ENCODE peak calls at places on chromosomes 2 and 18, in seven cellular contexts. F is tibial nerve; S is NCI-H1436; O is COR-L47; D is central memory CD8-positive, alpha-beta T cell; B is activated CD8-positive, alpha-beta memory T cell treated with anti-CD3 and anti-CD28 coated beads, Interleukin-2, amount 50 U/mL, for 48 hours; C is HTR-8/SVneo. H is an unnamed sample.

GRCh38 chr2:235494716-235495372 is 1.0 kb downstream of the AGAP1 start:
- DNase-seq in C (no peak), D (no peak), O (peak; percentile 17), B (peak; percentile 59), S (peak; percentile 22), F (no peak), H (no peak)

GRCh38 chr18:13364721-13365205 is 146.2 kb downstream of the LDLRAD4 start:
- DNase-seq in D (no peak), O (no peak), F (no peak), C (no peak), S (no peak), B (no peak), H (no peak)

GRCh38 chr2:158904620-158905177 is 63.7 kb upstream of the TANC1 start:
- DNase-seq in S (no peak), C (no peak), D (no peak), B (no peak), O (no peak), F (no peak), H (no peak)

GRCh38 chr2:5176764-5177163 is 515.4 kb upstream of the SOX11 start:
- DNase-seq in B (no peak), C (no peak), D (no peak), F (no peak), O (no peak), S (no peak), H (no peak)

GRCh38 chr18:25099838-25100393 is 252.1 kb downstream of the ZNF521 start:
- DNase-seq in C (no peak), F (no peak), B (no peak), O (no peak), S (no peak), D (no peak), H (no peak)

GRCh38 chr18:27769152-27769551 is 407.8 kb downstream of the CDH2 start:
- DNase-seq in C (no peak), O (no peak), F (no peak), B (no peak), S (no peak), D (no peak), H (no peak)

GRCh38 chr2:33494877-33495641 is 18.6 kb downstream of the RASGRP3 start:
- DNase-seq in C (no peak), B (no peak), O (no peak), D (no peak), S (no peak), F (no peak), H (no peak)

GRCh38 chr2:215144106-215144875 is 5.9 kb upstream of the ABCA12 start:
- DNase-seq in S (no peak), B (no peak), C (no peak), D (no peak), O (no peak), F (no peak), H (no peak)

GRCh38 chr2:239476029-239476756 is 75.4 kb upstream of the HDAC4 start:
- DNase-seq in D (no peak), C (no peak), O (no peak), B (no peak), F (no peak), S (no peak), H (no peak)

GRCh38 chr2:218698885-218699284 is 11.8 kb upstream of the TTLL4 start:
- DNase-seq in S (no peak), B (no peak), O (no peak), C (no peak), D (no peak), F (no peak), H (no peak)

GRCh38 chr2:115084446-115084845 is 642.0 kb downstream of the DPP10 start:
- DNase-seq in S (no peak), D (no peak), B (no peak), O (no peak), F (no peak), C (no peak), H (no peak)

GRCh38 chr2:17590342-17590911 is 49.9 kb downstream of the VSNL1 start:
- DNase-seq in D (no peak), F (no peak), O (no peak), C (no peak), B (no peak), S (no peak), H (no peak)

GRCh38 chr2:212242739-212243138 is 295.9 kb downstream of the ERBB4 start:
- DNase-seq in F (no peak), O (no peak), S (no peak), C (no peak), D (no peak), B (no peak), H (no peak)

GRCh38 chr18:63447066-63447465 is 24.8 kb upstream of the VPS4B start:
- DNase-seq in C (no peak), B (no peak), F (no peak), O (no peak), S (no peak), D (no peak), H (no peak)

GRCh38 chr18:23073996-23074606 is 61.2 kb upstream of the CABLES1 start:
- DNase-seq in O (no peak), F (no peak), D (no peak), S (no peak), C (no peak), B (no peak), H (no peak)

GRCh38 chr2:134852518-134852917 is 14.1 kb downstream of the ACMSD start:
- DNase-seq in D (no peak), O (no peak), B (no peak), S (no peak), C (no peak), F (no peak), H (no peak)

GRCh38 chr2:1754046-1754445 is 9.7 kb upstream of the PXDN start:
- DNase-seq in S (no peak), F (no peak), B (peak; percentile 36), O (no peak), C (no peak), D (no peak), H (no peak)

GRCh38 chr2:45845566-45845965 is 194.1 kb downstream of the PRKCE start:
- DNase-seq in C (no peak), F (no peak), B (no peak), O (no peak), D (no peak), S (no peak), H (no peak)

GRCh38 chr2:17628349-17629261 is 88.1 kb downstream of the VSNL1 start:
- DNase-seq in B (no peak), C (no peak), S (no peak), O (no peak), D (no peak), F (no peak), H (no peak)

GRCh38 chr2:26172189-26172865 is 561 bp upstream of the GAREM2 start:
- DNase-seq in B (peak; percentile 55), S (peak; percentile 15), F (no peak), O (no peak), D (no peak), C (no peak), H (no peak)

GRCh38 chr2:216862628-216863027 is 2.8 kb upstream of the TNP1 start:
- DNase-seq in D (no peak), O (no peak), F (no peak), S (no peak), B (no peak), C (no peak), H (no peak)

GRCh38 chr2:132033365-132033764 is 128.4 kb downstream of the ANKRD30BL start:
- DNase-seq in D (no peak), B (no peak), C (no peak), O (no peak), F (no peak), S (no peak), H (no peak)

GRCh38 chr2:233031556-233032500 is 644 bp upstream of the NEU2 start:
- DNase-seq in D (no peak), S (no peak), B (no peak), O (no peak), C (no peak), F (no peak), H (no peak)

GRCh38 chr18:57767259-57768050 is 35.7 kb downstream of the ATP8B1 start:
- DNase-seq in S (no peak), F (no peak), C (no peak), D (no peak), O (no peak), B (no peak), H (no peak)

GRCh38 chr2:159904565-159905281 is 106.7 kb upstream of the CD302 start:
- DNase-seq in B (peak; percentile 90), D (peak; percentile 66), F (peak; percentile 14), C (no peak), S (peak; percentile 33), O (no peak), H (no peak)

GRCh38 chr2:100857915-100858314 is 38.0 kb downstream of the NPAS2 start:
- DNase-seq in C (no peak), F (no peak), S (no peak), B (no peak), O (no peak), D (no peak), H (no peak)

GRCh38 chr18:61975526-61976326 is 82.9 kb upstream of the RNF152 start:
- DNase-seq in O (no peak), S (no peak), C (no peak), F (no peak), B (no peak), D (no peak), H (no peak)

GRCh38 chr18:52636536-52636935 is 296.5 kb downstream of the DCC start:
- DNase-seq in F (no peak), D (no peak), B (no peak), S (no peak), O (no peak), C (no peak), H (no peak)

GRCh38 chr2:191013617-191013875 is 425 bp downstream of the STAT1 start:
- DNase-seq in C (no peak), O (no peak), D (no peak), S (no peak), B (no peak), F (no peak), H (no peak)

GRCh38 chr2:32262105-32262504 is 2.6 kb downstream of the NLRC4 start:
- DNase-seq in O (no peak), F (no peak), S (no peak), B (no peak), C (no peak), D (no peak), H (no peak)

GRCh38 chr2:191467113-191467512 is 210.8 kb upstream of the NABP1 start:
- DNase-seq in O (no peak), B (no peak), F (no peak), S (no peak), C (no peak), D (no peak), H (no peak)

GRCh38 chr18:56330381-56331115 is 307.8 kb downstream of the TXNL1 start:
- DNase-seq in F (no peak), D (no peak), O (no peak), C (peak; percentile 5), S (no peak), B (no peak), H (no peak)

GRCh38 chr2:111117666-111118454 is 2.9 kb upstream of the BCL2L11 start:
- DNase-seq in S (no peak), F (no peak), D (no peak), O (no peak), B (peak; percentile 73), C (peak; percentile 32), H (no peak)

GRCh38 chr2:48482774-48483173 is 47.2 kb upstream of the STON1 start:
- DNase-seq in S (no peak), O (peak; percentile 35), D (no peak), F (no peak), B (no peak), C (no peak), H (no peak)